ENCODE peak calls at places on chromosomes 5 and 9, in nine cellular contexts. One of them, this sample, is unnamed.

GRCh38 chr9:131111186-131111853 is 14.1 kb upstream of the NUP214 start:
- DNase-seq in uterus: no peak
- DNase-seq in fibroblast of villous mesenchyme: no peak
- DNase-seq in left lung: no peak
- DNase-seq in lower leg skin: no peak
- DNase-seq in fibroblast of lung: peak; percentile 33
- DNase-seq in cardiac muscle cell: no peak
- DNase-seq in upper lobe of right lung: peak; percentile 41
- DNase-seq in mucosa of descending colon: no peak
- DNase-seq in this sample: no peak

GRCh38 chr5:41118177-41118576 is 47.0 kb upstream of the MROH2B start:
- DNase-seq in uterus: no peak
- DNase-seq in fibroblast of villous mesenchyme: no peak
- DNase-seq in left lung: no peak
- DNase-seq in lower leg skin: no peak
- DNase-seq in fibroblast of lung: no peak
- DNase-seq in cardiac muscle cell: no peak
- DNase-seq in upper lobe of right lung: no peak
- DNase-seq in mucosa of descending colon: no peak
- DNase-seq in this sample: no peak

GRCh38 chr5:146815423-146815822 is 63.1 kb downstream of the PPP2R2B start:
- DNase-seq in uterus: no peak
- DNase-seq in fibroblast of villous mesenchyme: no peak
- DNase-seq in left lung: no peak
- DNase-seq in lower leg skin: no peak
- DNase-seq in fibroblast of lung: no peak
- DNase-seq in cardiac muscle cell: no peak
- DNase-seq in upper lobe of right lung: no peak
- DNase-seq in mucosa of descending colon: no peak
- DNase-seq in this sample: no peak

GRCh38 chr9:2570615-2571479 is 50.7 kb upstream of the VLDLR start:
- DNase-seq in uterus: peak; percentile 75
- DNase-seq in fibroblast of villous mesenchyme: peak; percentile 92
- DNase-seq in left lung: peak; percentile 62
- DNase-seq in lower leg skin: peak; percentile 25
- DNase-seq in fibroblast of lung: peak; percentile 83
- DNase-seq in cardiac muscle cell: peak; percentile 95
- DNase-seq in upper lobe of right lung: peak; percentile 85
- DNase-seq in mucosa of descending colon: peak; percentile 93
- DNase-seq in this sample: peak; percentile 68

GRCh38 chr5:151267481-151268275 is 14.7 kb downstream of the GM2A start:
- DNase-seq in uterus: no peak
- DNase-seq in fibroblast of villous mesenchyme: no peak
- DNase-seq in left lung: no peak
- DNase-seq in lower leg skin: no peak
- DNase-seq in fibroblast of lung: no peak
- DNase-seq in cardiac muscle cell: no peak
- DNase-seq in upper lobe of right lung: no peak
- DNase-seq in mucosa of descending colon: no peak
- DNase-seq in this sample: no peak

GRCh38 chr9:40935336-40935735 is 193.1 kb downstream of the FOXD4L6 start:
- DNase-seq in uterus: no peak
- DNase-seq in fibroblast of villous mesenchyme: no peak
- DNase-seq in left lung: no peak
- DNase-seq in lower leg skin: no peak
- DNase-seq in fibroblast of lung: no peak
- DNase-seq in cardiac muscle cell: no peak
- DNase-seq in upper lobe of right lung: no peak
- DNase-seq in mucosa of descending colon: no peak
- DNase-seq in this sample: no peak

GRCh38 chr9:15846611-15847010 is 293.8 kb downstream of the CCDC171 start:
- DNase-seq in uterus: peak; percentile 21
- DNase-seq in fibroblast of villous mesenchyme: no peak
- DNase-seq in left lung: no peak
- DNase-seq in lower leg skin: no peak
- DNase-seq in fibroblast of lung: no peak
- DNase-seq in cardiac muscle cell: no peak
- DNase-seq in upper lobe of right lung: no peak
- DNase-seq in mucosa of descending colon: no peak
- DNase-seq in this sample: no peak

GRCh38 chr5:174045470-174046025 is at the start of gene NSG2:
- DNase-seq in uterus: peak; percentile 19
- DNase-seq in fibroblast of villous mesenchyme: peak; percentile 85
- DNase-seq in left lung: peak; percentile 84
- DNase-seq in lower leg skin: peak; percentile 28
- DNase-seq in fibroblast of lung: peak; percentile 94
- DNase-seq in cardiac muscle cell: peak; percentile 97
- DNase-seq in upper lobe of right lung: peak; percentile 86
- DNase-seq in mucosa of descending colon: peak; percentile 72
- DNase-seq in this sample: peak; percentile 30

GRCh38 chr5:180586870-180587269 is 4.4 kb downstream of the SCGB3A1 start:
- DNase-seq in uterus: no peak
- DNase-seq in fibroblast of villous mesenchyme: no peak
- DNase-seq in left lung: no peak
- DNase-seq in lower leg skin: no peak
- DNase-seq in fibroblast of lung: no peak
- DNase-seq in cardiac muscle cell: no peak
- DNase-seq in upper lobe of right lung: no peak
- DNase-seq in mucosa of descending colon: no peak
- DNase-seq in this sample: no peak

GRCh38 chr5:176731506-176732192 is 78.7 kb upstream of the UNC5A start:
- DNase-seq in uterus: no peak
- DNase-seq in fibroblast of villous mesenchyme: peak; percentile 2
- DNase-seq in left lung: no peak
- DNase-seq in lower leg skin: no peak
- DNase-seq in fibroblast of lung: no peak
- DNase-seq in cardiac muscle cell: no peak
- DNase-seq in upper lobe of right lung: peak; percentile 19
- DNase-seq in mucosa of descending colon: peak; percentile 7
- DNase-seq in this sample: peak; percentile 20

GRCh38 chr9:129005336-129005997 is 22.7 kb downstream of the SH3GLB2 start:
- DNase-seq in uterus: no peak
- DNase-seq in fibroblast of villous mesenchyme: no peak
- DNase-seq in left lung: no peak
- DNase-seq in lower leg skin: no peak
- DNase-seq in fibroblast of lung: no peak
- DNase-seq in cardiac muscle cell: no peak
- DNase-seq in upper lobe of right lung: peak; percentile 60
- DNase-seq in mucosa of descending colon: no peak
- DNase-seq in this sample: no peak

GRCh38 chr5:167769846-167770420 is 521.5 kb upstream of the WWC1 start:
- DNase-seq in uterus: no peak
- DNase-seq in fibroblast of villous mesenchyme: no peak
- DNase-seq in left lung: no peak
- DNase-seq in lower leg skin: no peak
- DNase-seq in fibroblast of lung: no peak
- DNase-seq in cardiac muscle cell: no peak
- DNase-seq in upper lobe of right lung: no peak
- DNase-seq in mucosa of descending colon: no peak
- DNase-seq in this sample: no peak

GRCh38 chr5:61318374-61318773 is 13.7 kb upstream of the ZSWIM6 start:
- DNase-seq in uterus: no peak
- DNase-seq in fibroblast of villous mesenchyme: no peak
- DNase-seq in left lung: no peak
- DNase-seq in lower leg skin: no peak
- DNase-seq in fibroblast of lung: no peak
- DNase-seq in cardiac muscle cell: no peak
- DNase-seq in upper lobe of right lung: no peak
- DNase-seq in mucosa of descending colon: no peak
- DNase-seq in this sample: no peak

GRCh38 chr5:154603011-154603410 is 125.0 kb upstream of the HAND1 start:
- DNase-seq in uterus: no peak
- DNase-seq in fibroblast of villous mesenchyme: no peak
- DNase-seq in left lung: no peak
- DNase-seq in lower leg skin: no peak
- DNase-seq in fibroblast of lung: no peak
- DNase-seq in cardiac muscle cell: no peak
- DNase-seq in upper lobe of right lung: no peak
- DNase-seq in mucosa of descending colon: no peak
- DNase-seq in this sample: no peak

GRCh38 chr5:123087173-123088030 is 1.6 kb upstream of the PRDM6 start:
- DNase-seq in uterus: no peak
- DNase-seq in fibroblast of villous mesenchyme: no peak
- DNase-seq in left lung: no peak
- DNase-seq in lower leg skin: no peak
- DNase-seq in fibroblast of lung: no peak
- DNase-seq in cardiac muscle cell: no peak
- DNase-seq in upper lobe of right lung: no peak
- DNase-seq in mucosa of descending colon: no peak
- DNase-seq in this sample: no peak

GRCh38 chr5:1926071-1926440 is 43.3 kb upstream of the IRX4 start:
- DNase-seq in uterus: no peak
- DNase-seq in fibroblast of villous mesenchyme: no peak
- DNase-seq in left lung: no peak
- DNase-seq in lower leg skin: no peak
- DNase-seq in fibroblast of lung: no peak
- DNase-seq in cardiac muscle cell: no peak
- DNase-seq in upper lobe of right lung: no peak
- DNase-seq in mucosa of descending colon: no peak
- DNase-seq in this sample: no peak

DNA sequence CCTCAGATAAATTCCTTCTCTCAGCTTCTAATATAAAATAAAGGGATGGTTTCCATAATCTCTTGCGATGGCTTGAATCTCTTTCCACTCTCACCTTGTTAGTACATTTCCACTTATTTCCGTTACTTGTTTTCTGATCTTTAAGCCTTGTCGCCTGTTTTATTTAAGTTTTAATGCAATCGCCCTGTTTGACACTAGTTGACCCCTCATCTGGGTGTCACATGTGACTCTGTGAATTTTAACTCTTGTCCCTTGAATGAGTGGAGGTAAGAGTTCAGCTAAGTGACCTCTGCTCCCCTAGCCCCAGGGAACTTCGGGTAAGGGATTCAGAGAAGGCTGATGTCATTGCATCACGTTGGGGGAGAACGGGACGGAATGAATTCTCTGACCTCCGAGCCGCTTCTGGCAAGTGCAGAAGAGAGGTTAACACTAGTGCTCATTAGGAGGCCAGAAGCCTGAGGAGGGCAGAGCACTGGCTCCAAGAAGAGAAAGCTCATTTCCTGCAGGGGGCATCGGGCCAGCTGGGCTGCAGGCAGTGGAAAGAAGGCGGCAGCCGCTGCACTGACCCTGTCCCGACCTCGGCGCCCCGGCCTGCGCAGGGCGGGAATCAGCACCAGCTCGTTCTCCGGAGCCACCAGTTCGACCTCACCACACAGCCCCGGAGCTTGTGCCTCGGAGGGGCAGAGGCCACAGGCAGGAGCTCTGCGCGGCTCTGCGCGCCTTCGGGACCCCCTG is 569 bp downstream of the HINT2 start:
- DNase-seq in uterus: peak; percentile 69
- DNase-seq in fibroblast of villous mesenchyme: peak; percentile 60
- DNase-seq in left lung: peak; percentile 67
- DNase-seq in lower leg skin: no peak
- DNase-seq in fibroblast of lung: peak; percentile 41
- DNase-seq in cardiac muscle cell: peak; percentile 84
- DNase-seq in upper lobe of right lung: peak; percentile 85
- DNase-seq in mucosa of descending colon: peak; percentile 81
- DNase-seq in this sample: peak; percentile 87
- TF ChIP-seq CTCF in uterus: peak; percentile 18
- TF ChIP-seq CTCF in fibroblast of villous mesenchyme: peak; percentile 40
- TF ChIP-seq CTCF in left lung: no peak
- TF ChIP-seq CTCF in lower leg skin: no peak
- TF ChIP-seq CTCF in fibroblast of lung: no peak
- TF ChIP-seq CTCF in cardiac muscle cell: peak; percentile 27
- TF ChIP-seq CTCF in upper lobe of right lung: peak; percentile 38
- TF ChIP-seq CTCF in mucosa of descending colon: no peak
- TF ChIP-seq CTCF in this sample: peak; percentile 25

GRCh38 chr5:78597068-78597857 is 51.3 kb downstream of the LHFPL2 start:
- DNase-seq in uterus: no peak
- DNase-seq in fibroblast of villous mesenchyme: peak; percentile 82
- DNase-seq in left lung: no peak
- DNase-seq in lower leg skin: no peak
- DNase-seq in fibroblast of lung: peak; percentile 91
- DNase-seq in cardiac muscle cell: no peak
- DNase-seq in upper lobe of right lung: no peak
- DNase-seq in mucosa of descending colon: no peak
- DNase-seq in this sample: peak; percentile 76
- H3K4me3 ChIP-seq in uterus: no peak overlapping the region
- H3K4me3 ChIP-seq in fibroblast of villous mesenchyme: no peak overlapping the region
- H3K4me3 ChIP-seq in left lung: no peak overlapping the region
- H3K4me3 ChIP-seq in lower leg skin: no peak overlapping the region
- H3K4me3 ChIP-seq in fibroblast of lung: no peak overlapping the region
- H3K4me3 ChIP-seq in cardiac muscle cell: no peak overlapping the region
- H3K4me3 ChIP-seq in upper lobe of right lung: no peak overlapping the region
- H3K4me3 ChIP-seq in mucosa of descending colon: no peak overlapping the region
- H3K4me3 ChIP-seq in this sample: no peak overlapping the region

GRCh38 chr5:72109625-72110024 is 2.4 kb downstream of the MAP1B start:
- DNase-seq in uterus: no peak
- DNase-seq in fibroblast of villous mesenchyme: no peak
- DNase-seq in left lung: no peak
- DNase-seq in lower leg skin: no peak
- DNase-seq in fibroblast of lung: peak; percentile 58
- DNase-seq in cardiac muscle cell: peak; percentile 23
- DNase-seq in upper lobe of right lung: no peak
- DNase-seq in mucosa of descending colon: no peak
- DNase-seq in this sample: no peak
- TF ChIP-seq CTCF in uterus: no peak
- TF ChIP-seq CTCF in fibroblast of villous mesenchyme: no peak
- TF ChIP-seq CTCF in left lung: no peak
- TF ChIP-seq CTCF in lower leg skin: no peak
- TF ChIP-seq CTCF in fibroblast of lung: no peak
- TF ChIP-seq CTCF in cardiac muscle cell: peak; percentile 18
- TF ChIP-seq CTCF in upper lobe of right lung: no peak
- TF ChIP-seq CTCF in mucosa of descending colon: no peak
- TF ChIP-seq CTCF in this sample: no peak

GRCh38 chr9:136667217-136667939 is 4.7 kb downstream of the EGFL7 start:
- DNase-seq in uterus: no peak
- DNase-seq in fibroblast of villous mesenchyme: no peak
- DNase-seq in left lung: no peak
- DNase-seq in lower leg skin: no peak
- DNase-seq in fibroblast of lung: no peak
- DNase-seq in cardiac muscle cell: no peak
- DNase-seq in upper lobe of right lung: no peak
- DNase-seq in mucosa of descending colon: peak; percentile 27
- DNase-seq in this sample: no peak

GRCh38 chr9:136667940-136668760 is 5.4 kb downstream of the EGFL7 start:
- DNase-seq in uterus: no peak
- DNase-seq in fibroblast of villous mesenchyme: no peak
- DNase-seq in left lung: no peak
- DNase-seq in lower leg skin: no peak
- DNase-seq in fibroblast of lung: no peak
- DNase-seq in cardiac muscle cell: no peak
- DNase-seq in upper lobe of right lung: no peak
- DNase-seq in mucosa of descending colon: no peak
- DNase-seq in this sample: no peak

GRCh38 chr9:136670571-136671253 is 8.0 kb downstream of the EGFL7 start:
- DNase-seq in uterus: no peak
- DNase-seq in fibroblast of villous mesenchyme: no peak
- DNase-seq in left lung: no peak
- DNase-seq in lower leg skin: no peak
- DNase-seq in fibroblast of lung: no peak
- DNase-seq in cardiac muscle cell: no peak
- DNase-seq in upper lobe of right lung: no peak
- DNase-seq in mucosa of descending colon: peak; percentile 37
- DNase-seq in this sample: no peak

GRCh38 chr9:136669791-136670464 is 7.2 kb downstream of the EGFL7 start:
- DNase-seq in uterus: no peak
- DNase-seq in fibroblast of villous mesenchyme: no peak
- DNase-seq in left lung: no peak
- DNase-seq in lower leg skin: no peak
- DNase-seq in fibroblast of lung: no peak
- DNase-seq in cardiac muscle cell: no peak
- DNase-seq in upper lobe of right lung: no peak
- DNase-seq in mucosa of descending colon: no peak
- DNase-seq in this sample: no peak

GRCh38 chr9:136668983-136669790 is 6.5 kb downstream of the EGFL7 start:
- DNase-seq in uterus: no peak
- DNase-seq in fibroblast of villous mesenchyme: no peak
- DNase-seq in left lung: no peak
- DNase-seq in lower leg skin: no peak
- DNase-seq in fibroblast of lung: no peak
- DNase-seq in cardiac muscle cell: no peak
- DNase-seq in upper lobe of right lung: no peak
- DNase-seq in mucosa of descending colon: no peak
- DNase-seq in this sample: peak; percentile 46
- H3K4me3 ChIP-seq in uterus: no peak overlapping the region
- H3K4me3 ChIP-seq in fibroblast of villous mesenchyme: no peak overlapping the region
- H3K4me3 ChIP-seq in left lung: peak overlapping the region; percentile 41
- H3K4me3 ChIP-seq in lower leg skin: no peak overlapping the region
- H3K4me3 ChIP-seq in fibroblast of lung: no peak overlapping the region
- H3K4me3 ChIP-seq in cardiac muscle cell: no peak overlapping the region
- H3K4me3 ChIP-seq in upper lobe of right lung: peak overlapping the region; percentile 50
- H3K4me3 ChIP-seq in mucosa of descending colon: no peak overlapping the region
- H3K4me3 ChIP-seq in this sample: no peak overlapping the region